ENCODE peak calls at places on chromosomes 11 and 22, in seven cellular contexts. One of them, this sample, is unnamed. For H3K4me1 and H3K27me3, the result is how much of the 10 kb centered on the place peaks cover.

GRCh38 chr22:46262449-46263207 is 515 bp downstream of the PKDREJ start:
- DNase-seq in CD4-positive, CD25-positive, alpha-beta regulatory T cell: peak
- DNase-seq in esophagus muscularis mucosa: no peak
- DNase-seq in pancreas: no peak
- DNase-seq in HAP-1: no peak
- DNase-seq in aorta: peak
- DNase-seq in tibial artery: peak
- DNase-seq in this sample: peak

GRCh38 chr11:70627219-70627618 is 228.9 kb downstream of the CTTN start:
- DNase-seq in CD4-positive, CD25-positive, alpha-beta regulatory T cell: no peak
- DNase-seq in esophagus muscularis mucosa: no peak
- DNase-seq in pancreas: no peak
- DNase-seq in HAP-1: no peak
- DNase-seq in aorta: no peak
- DNase-seq in tibial artery: no peak
- DNase-seq in this sample: no peak

GRCh38 chr11:105612766-105613165 is 2.9 kb downstream of the GRIA4 start:
- DNase-seq in CD4-positive, CD25-positive, alpha-beta regulatory T cell: no peak
- DNase-seq in esophagus muscularis mucosa: no peak
- DNase-seq in pancreas: no peak
- DNase-seq in HAP-1: no peak
- DNase-seq in aorta: no peak
- DNase-seq in tibial artery: no peak
- DNase-seq in this sample: no peak

GRCh38 chr22:32487021-32487420 is 12.4 kb downstream of the FBXO7 start:
- DNase-seq in CD4-positive, CD25-positive, alpha-beta regulatory T cell: no peak
- DNase-seq in esophagus muscularis mucosa: no peak
- DNase-seq in pancreas: no peak
- DNase-seq in HAP-1: no peak
- DNase-seq in aorta: no peak
- DNase-seq in tibial artery: no peak
- DNase-seq in this sample: no peak

GRCh38 chr22:28557184-28557583 is 122.5 kb downstream of the TTC28 start:
- DNase-seq in CD4-positive, CD25-positive, alpha-beta regulatory T cell: no peak
- DNase-seq in esophagus muscularis mucosa: no peak
- DNase-seq in pancreas: no peak
- DNase-seq in HAP-1: no peak
- DNase-seq in aorta: no peak
- DNase-seq in tibial artery: no peak
- DNase-seq in this sample: no peak

GRCh38 chr11:131137046-131137445 is 220.8 kb upstream of the SNX19 start:
- DNase-seq in CD4-positive, CD25-positive, alpha-beta regulatory T cell: no peak
- DNase-seq in esophagus muscularis mucosa: no peak
- DNase-seq in pancreas: no peak
- DNase-seq in HAP-1: no peak
- DNase-seq in aorta: no peak
- DNase-seq in tibial artery: no peak
- DNase-seq in this sample: no peak

GRCh38 chr11:12864316-12865156 is 144.6 kb upstream of the RASSF10 start:
- DNase-seq in CD4-positive, CD25-positive, alpha-beta regulatory T cell: no peak
- DNase-seq in esophagus muscularis mucosa: no peak
- DNase-seq in pancreas: no peak
- DNase-seq in HAP-1: peak
- DNase-seq in aorta: no peak
- DNase-seq in tibial artery: peak
- DNase-seq in this sample: no peak

GRCh38 chr11:133065847-133066485 is 466.3 kb downstream of the OPCML start:
- DNase-seq in CD4-positive, CD25-positive, alpha-beta regulatory T cell: no peak
- DNase-seq in esophagus muscularis mucosa: no peak
- DNase-seq in pancreas: no peak
- DNase-seq in HAP-1: no peak
- DNase-seq in aorta: no peak
- DNase-seq in tibial artery: no peak
- DNase-seq in this sample: no peak

GRCh38 chr22:45212992-45213751 is 27.5 kb downstream of the KIAA0930 start:
- DNase-seq in CD4-positive, CD25-positive, alpha-beta regulatory T cell: no peak
- DNase-seq in esophagus muscularis mucosa: no peak
- DNase-seq in pancreas: peak
- DNase-seq in HAP-1: no peak
- DNase-seq in aorta: peak
- DNase-seq in tibial artery: peak
- DNase-seq in this sample: no peak

GRCh38 chr22:25643232-25644000 is 78.9 kb downstream of the GRK3 start:
- DNase-seq in CD4-positive, CD25-positive, alpha-beta regulatory T cell: no peak
- DNase-seq in esophagus muscularis mucosa: no peak
- DNase-seq in pancreas: no peak
- DNase-seq in HAP-1: no peak
- DNase-seq in aorta: no peak
- DNase-seq in tibial artery: no peak
- DNase-seq in this sample: no peak

GRCh38 chr11:19216709-19217374 is 15.1 kb upstream of the CSRP3 start:
- DNase-seq in CD4-positive, CD25-positive, alpha-beta regulatory T cell: no peak
- DNase-seq in esophagus muscularis mucosa: no peak
- DNase-seq in pancreas: no peak
- DNase-seq in HAP-1: no peak
- DNase-seq in aorta: no peak
- DNase-seq in tibial artery: no peak
- DNase-seq in this sample: no peak

GRCh38 chr11:73163638-73164174 is 21.6 kb upstream of the FCHSD2 start:
- DNase-seq in CD4-positive, CD25-positive, alpha-beta regulatory T cell: no peak
- DNase-seq in esophagus muscularis mucosa: no peak
- DNase-seq in pancreas: no peak
- DNase-seq in HAP-1: no peak
- DNase-seq in aorta: no peak
- DNase-seq in tibial artery: peak
- DNase-seq in this sample: no peak

GRCh38 chr22:49160261-49161001 is 667.2 kb downstream of the BRD1 start:
- DNase-seq in CD4-positive, CD25-positive, alpha-beta regulatory T cell: no peak
- DNase-seq in esophagus muscularis mucosa: no peak
- DNase-seq in pancreas: no peak
- DNase-seq in HAP-1: no peak
- DNase-seq in aorta: peak
- DNase-seq in tibial artery: no peak
- DNase-seq in this sample: no peak

GRCh38 chr11:71179877-71180276 is 72.5 kb downstream of the SHANK2 start:
- DNase-seq in CD4-positive, CD25-positive, alpha-beta regulatory T cell: no peak
- DNase-seq in esophagus muscularis mucosa: no peak
- DNase-seq in pancreas: no peak
- DNase-seq in HAP-1: no peak
- DNase-seq in aorta: no peak
- DNase-seq in tibial artery: no peak
- DNase-seq in this sample: no peak

GRCh38 chr11:126647735-126648134 is 292.2 kb downstream of the ST3GAL4 start:
- DNase-seq in CD4-positive, CD25-positive, alpha-beta regulatory T cell: no peak
- DNase-seq in esophagus muscularis mucosa: no peak
- DNase-seq in pancreas: no peak
- DNase-seq in HAP-1: no peak
- DNase-seq in aorta: no peak
- DNase-seq in tibial artery: no peak
- DNase-seq in this sample: no peak

GRCh38 chr11:134294664-134295063 is 18.5 kb downstream of the GLB1L3 start:
- DNase-seq in CD4-positive, CD25-positive, alpha-beta regulatory T cell: no peak
- DNase-seq in esophagus muscularis mucosa: peak
- DNase-seq in pancreas: no peak
- DNase-seq in HAP-1: no peak
- DNase-seq in aorta: no peak
- DNase-seq in tibial artery: no peak
- DNase-seq in this sample: no peak

GRCh38 chr11:120392791-120393190 is 56.6 kb downstream of the ARHGEF12 start:
- DNase-seq in CD4-positive, CD25-positive, alpha-beta regulatory T cell: no peak
- DNase-seq in esophagus muscularis mucosa: no peak
- DNase-seq in pancreas: no peak
- DNase-seq in HAP-1: no peak
- DNase-seq in aorta: no peak
- DNase-seq in tibial artery: no peak
- DNase-seq in this sample: no peak

GRCh38 chr11:65060913-65061408 is 2.6 kb upstream of the NAALADL1 start:
- DNase-seq in CD4-positive, CD25-positive, alpha-beta regulatory T cell: peak
- DNase-seq in esophagus muscularis mucosa: no peak
- DNase-seq in pancreas: no peak
- DNase-seq in HAP-1: no peak
- DNase-seq in aorta: no peak
- DNase-seq in tibial artery: no peak
- DNase-seq in this sample: no peak

GRCh38 chr22:49244466-49245420 is 582.9 kb downstream of the BRD1 start:
- DNase-seq in CD4-positive, CD25-positive, alpha-beta regulatory T cell: no peak
- DNase-seq in esophagus muscularis mucosa: peak
- DNase-seq in pancreas: no peak
- DNase-seq in HAP-1: no peak
- DNase-seq in aorta: no peak
- DNase-seq in tibial artery: peak
- DNase-seq in this sample: peak

GRCh38 chr22:35313311-35314121 is 13.8 kb downstream of the TOM1 start:
- DNase-seq in CD4-positive, CD25-positive, alpha-beta regulatory T cell: peak
- DNase-seq in esophagus muscularis mucosa: no peak
- DNase-seq in pancreas: no peak
- DNase-seq in HAP-1: no peak
- DNase-seq in aorta: peak
- DNase-seq in tibial artery: peak
- DNase-seq in this sample: no peak

GRCh38 chr22:38700271-38700788 is 413 bp downstream of the JOSD1 start:
- DNase-seq in CD4-positive, CD25-positive, alpha-beta regulatory T cell: peak
- DNase-seq in esophagus muscularis mucosa: peak
- DNase-seq in pancreas: peak
- DNase-seq in HAP-1: peak
- DNase-seq in aorta: peak
- DNase-seq in tibial artery: peak
- DNase-seq in this sample: peak
- H3K4me1 ChIP-seq in CD4-positive, CD25-positive, alpha-beta regulatory T cell: half or more
- H3K4me1 ChIP-seq in esophagus muscularis mucosa: half or more
- H3K4me1 ChIP-seq in pancreas: under half
- H3K4me1 ChIP-seq in HAP-1: under half
- H3K4me1 ChIP-seq in aorta: under half
- H3K4me1 ChIP-seq in tibial artery: under half
- H3K4me1 ChIP-seq in this sample: under half

GRCh38 chr22:43483266-43483665 is 71.5 kb downstream of the MPPED1 start:
- DNase-seq in CD4-positive, CD25-positive, alpha-beta regulatory T cell: no peak
- DNase-seq in esophagus muscularis mucosa: no peak
- DNase-seq in pancreas: no peak
- DNase-seq in HAP-1: no peak
- DNase-seq in aorta: no peak
- DNase-seq in tibial artery: no peak
- DNase-seq in this sample: no peak
- H3K27me3 ChIP-seq in CD4-positive, CD25-positive, alpha-beta regulatory T cell: under half
- H3K27me3 ChIP-seq in esophagus muscularis mucosa: under half
- H3K27me3 ChIP-seq in pancreas: under half
- H3K27me3 ChIP-seq in HAP-1: under half
- H3K27me3 ChIP-seq in aorta: under half
- H3K27me3 ChIP-seq in tibial artery: under half
- H3K27me3 ChIP-seq in this sample: under half

GRCh38 chr11:115980336-115980735 is 476.1 kb upstream of the CADM1 start:
- DNase-seq in CD4-positive, CD25-positive, alpha-beta regulatory T cell: no peak
- DNase-seq in esophagus muscularis mucosa: no peak
- DNase-seq in pancreas: no peak
- DNase-seq in HAP-1: no peak
- DNase-seq in aorta: no peak
- DNase-seq in tibial artery: no peak
- DNase-seq in this sample: no peak
- H3K4me3 ChIP-seq in CD4-positive, CD25-positive, alpha-beta regulatory T cell: no peak
- H3K4me3 ChIP-seq in esophagus muscularis mucosa: no peak
- H3K4me3 ChIP-seq in pancreas: no peak
- H3K4me3 ChIP-seq in HAP-1: no peak
- H3K4me3 ChIP-seq in aorta: no peak
- H3K4me3 ChIP-seq in tibial artery: no peak
- H3K4me3 ChIP-seq in this sample: no peak

DNA sequence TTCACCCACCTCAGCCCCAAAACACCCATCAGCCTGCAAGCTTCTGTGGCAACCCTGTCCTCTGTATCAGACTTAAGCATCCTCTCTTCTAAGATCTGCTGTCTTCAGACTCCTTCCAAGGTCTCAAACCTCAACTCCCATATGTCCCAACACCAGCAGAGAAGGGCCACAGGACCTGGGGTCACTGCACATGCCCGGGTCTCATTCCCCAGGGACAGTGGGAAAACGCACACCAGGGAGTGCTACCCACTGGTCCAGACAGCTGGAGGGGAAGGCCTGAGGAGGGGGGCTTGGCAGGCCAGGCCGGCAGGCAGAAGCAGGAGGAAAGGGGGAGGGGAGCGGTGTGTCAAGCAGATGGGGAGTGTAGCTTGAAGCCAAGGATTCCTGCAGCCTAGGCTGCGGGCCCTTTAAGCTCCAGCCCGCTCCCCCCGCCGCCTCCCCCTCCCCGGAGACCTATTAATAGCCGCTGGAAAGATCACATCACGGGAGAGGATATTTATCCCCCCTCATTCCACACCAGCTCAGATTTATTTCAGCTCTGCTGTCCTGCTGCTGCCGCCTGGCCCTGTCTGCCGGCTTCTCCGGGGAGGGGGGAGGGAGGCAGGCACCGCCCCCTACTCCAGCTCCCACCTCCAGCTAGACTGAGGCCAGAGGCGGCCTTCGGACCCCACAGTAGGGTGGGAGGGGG is 16.7 kb downstream of the BCL9L start:
- DNase-seq in CD4-positive, CD25-positive, alpha-beta regulatory T cell: no peak
- DNase-seq in esophagus muscularis mucosa: peak
- DNase-seq in pancreas: peak
- DNase-seq in HAP-1: peak
- DNase-seq in aorta: peak
- DNase-seq in tibial artery: peak
- DNase-seq in this sample: no peak
- H3K4me1 ChIP-seq in CD4-positive, CD25-positive, alpha-beta regulatory T cell: half or more
- H3K4me1 ChIP-seq in esophagus muscularis mucosa: half or more
- H3K4me1 ChIP-seq in pancreas: under half
- H3K4me1 ChIP-seq in HAP-1: under half
- H3K4me1 ChIP-seq in aorta: under half
- H3K4me1 ChIP-seq in tibial artery: half or more
- H3K4me1 ChIP-seq in this sample: under half

DNA sequence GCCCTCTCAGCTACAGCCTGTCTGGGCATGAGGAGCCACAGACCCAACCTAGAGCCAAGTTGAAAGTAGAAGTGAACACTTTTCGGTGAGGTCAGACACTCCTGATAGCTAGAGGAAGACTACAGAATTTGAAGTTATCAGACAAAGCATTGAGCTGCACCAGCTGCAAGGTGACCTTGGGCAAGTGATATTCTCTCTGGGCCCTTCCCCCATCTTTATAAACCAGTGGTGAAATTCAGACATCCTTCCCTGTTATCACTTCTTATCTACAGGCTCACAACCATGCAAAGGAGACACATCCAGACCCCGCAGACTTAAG is 8.0 kb upstream of the PMM1 start:
- DNase-seq in CD4-positive, CD25-positive, alpha-beta regulatory T cell: no peak
- DNase-seq in esophagus muscularis mucosa: no peak
- DNase-seq in pancreas: no peak
- DNase-seq in HAP-1: no peak
- DNase-seq in aorta: no peak
- DNase-seq in tibial artery: no peak
- DNase-seq in this sample: no peak
- H3K27me3 ChIP-seq in CD4-positive, CD25-positive, alpha-beta regulatory T cell: under half
- H3K27me3 ChIP-seq in esophagus muscularis mucosa: under half
- H3K27me3 ChIP-seq in pancreas: under half
- H3K27me3 ChIP-seq in HAP-1: under half
- H3K27me3 ChIP-seq in aorta: under half
- H3K27me3 ChIP-seq in tibial artery: under half
- H3K27me3 ChIP-seq in this sample: under half

GRCh38 chr11:63536669-63537292 is at the start of gene PLAAT4:
- DNase-seq in CD4-positive, CD25-positive, alpha-beta regulatory T cell: peak
- DNase-seq in esophagus muscularis mucosa: no peak
- DNase-seq in pancreas: peak
- DNase-seq in HAP-1: no peak
- DNase-seq in aorta: peak
- DNase-seq in tibial artery: peak
- DNase-seq in this sample: peak
- H3K4me3 ChIP-seq in CD4-positive, CD25-positive, alpha-beta regulatory T cell: peak
- H3K4me3 ChIP-seq in esophagus muscularis mucosa: peak
- H3K4me3 ChIP-seq in pancreas: peak
- H3K4me3 ChIP-seq in HAP-1: no peak
- H3K4me3 ChIP-seq in aorta: peak
- H3K4me3 ChIP-seq in tibial artery: peak
- H3K4me3 ChIP-seq in this sample: peak

This sample was measured in lung.